ENCODE peak calls at places on chromosomes 1 and 21, in ten cellular contexts. I is iris pigment epithelial cell; Y is NCI-H1694; E is H9; A is WTC11; F is stimulated activated CD8-positive, alpha-beta memory T cell treated with anti-CD3 and anti-CD28 coated beads, Interleukin-15, amount 100 ng/mL, for 24 hours; J is effector CD4-positive, alpha-beta T cell; B is heart left ventricle; N is progenitor cell of endocrine pancreas; D is neural progenitor cell. R is an unnamed sample.

GRCh38 chr1:173477286-173478098 is at the start of gene PRDX6:
- DNase-seq in A (peak; percentile 83), E (peak; percentile 32), Y (peak; percentile 80), D (no peak), J (peak; percentile 81), B (peak; percentile 92), F (no peak), N (peak; percentile 37), I (peak; percentile 82), R (peak; percentile 71)

GRCh38 chr1:230251644-230252191 is 174.4 kb downstream of the PGBD5 start:
- DNase-seq in A (no peak), D (no peak), Y (no peak), B (no peak), J (no peak), F (no peak), E (peak; percentile 24), I (no peak), N (no peak), R (no peak)

GRCh38 chr1:212196355-212196754 is 88.9 kb upstream of the PPP2R5A start:
- DNase-seq in J (no peak), A (no peak), I (no peak), Y (no peak), B (no peak), N (no peak), F (no peak), D (no peak), E (no peak), R (no peak)

GRCh38 chr1:222813866-222814535 is 838 bp upstream of the DISP1 start:
- DNase-seq in F (no peak), E (no peak), D (no peak), N (no peak), A (no peak), Y (no peak), J (no peak), I (no peak), B (no peak), R (no peak)

GRCh38 chr1:228308085-228308601 is 98.5 kb downstream of the TRIM11 start:
- DNase-seq in E (no peak), A (no peak), B (no peak), J (no peak), I (no peak), Y (no peak), F (no peak), N (no peak), D (no peak), R (no peak)

GRCh38 chr1:93804412-93804811 is 74.6 kb downstream of the DNTTIP2 start:
- DNase-seq in F (no peak), D (no peak), B (no peak), A (no peak), E (no peak), J (no peak), Y (no peak), I (peak; percentile 93), N (no peak), R (peak; percentile 64)

GRCh38 chr1:52674497-52675384 is 23.4 kb downstream of the COA7 start:
- DNase-seq in D (no peak), I (peak; percentile 64), F (no peak), Y (no peak), A (no peak), B (no peak), E (no peak), N (no peak), J (no peak), R (no peak)

GRCh38 chr1:248857201-248857600 is 1.7 kb downstream of the ZNF692 start:
- DNase-seq in I (no peak), J (no peak), B (no peak), D (no peak), F (no peak), E (no peak), N (no peak), Y (no peak), A (no peak), R (no peak)

GRCh38 chr1:3785045-3785444 is 11.3 kb downstream of the LRRC47 start:
- DNase-seq in E (no peak), N (no peak), A (no peak), D (no peak), Y (no peak), F (no peak), B (peak; percentile 74), I (no peak), J (no peak), R (no peak)

GRCh38 chr21:45323487-45324380 is 36.0 kb upstream of the POFUT2 start:
- DNase-seq in J (no peak), B (peak; percentile 21), Y (no peak), E (no peak), D (no peak), I (no peak), N (no peak), F (no peak), A (peak; percentile 62), R (no peak)